ENCODE peak calls at places on chromosomes 16 and 17, in five cellular contexts. One of them, this sample, is unnamed.

GRCh38 chr17:63826468-63827001 is 696 bp upstream of the PSMC5 start:
- DNase-seq in heart right ventricle: no peak
- DNase-seq in adrenal gland: peak
- DNase-seq in osteoblast: peak
- DNase-seq in CD4-positive, alpha-beta T cell: no peak
- DNase-seq in this sample: no peak

GRCh38 chr17:50440172-50440837 is 14.3 kb downstream of the ACSF2 start:
- DNase-seq in CD4-positive, alpha-beta T cell: no peak
- DNase-seq in osteoblast: no peak
- DNase-seq in heart right ventricle: no peak
- DNase-seq in adrenal gland: peak
- DNase-seq in this sample: no peak

GRCh38 chr16:86303787-86304685 is 206.3 kb upstream of the FOXF1 start:
- DNase-seq in osteoblast: no peak
- DNase-seq in heart right ventricle: no peak
- DNase-seq in adrenal gland: peak
- DNase-seq in CD4-positive, alpha-beta T cell: no peak
- DNase-seq in this sample: no peak

GRCh38 chr17:7982666-7983065 is 19.7 kb upstream of the GUCY2D start:
- DNase-seq in adrenal gland: no peak
- DNase-seq in heart right ventricle: no peak
- DNase-seq in CD4-positive, alpha-beta T cell: no peak
- DNase-seq in osteoblast: peak
- DNase-seq in this sample: no peak

GRCh38 chr16:85314633-85315032 is 202.4 kb upstream of the CIBAR2 start:
- DNase-seq in adrenal gland: no peak
- DNase-seq in CD4-positive, alpha-beta T cell: no peak
- DNase-seq in osteoblast: no peak
- DNase-seq in heart right ventricle: no peak
- DNase-seq in this sample: no peak

GRCh38 chr17:50630524-50631194 is 4.0 kb upstream of the ABCC3 start:
- DNase-seq in osteoblast: peak
- DNase-seq in adrenal gland: peak
- DNase-seq in CD4-positive, alpha-beta T cell: peak
- DNase-seq in heart right ventricle: peak
- DNase-seq in this sample: no peak

GRCh38 chr17:10936931-10937330 is 99.0 kb upstream of the PIRT start:
- DNase-seq in osteoblast: no peak
- DNase-seq in CD4-positive, alpha-beta T cell: no peak
- DNase-seq in adrenal gland: no peak
- DNase-seq in heart right ventricle: no peak
- DNase-seq in this sample: no peak

GRCh38 chr16:86931410-86931941 is 353.1 kb downstream of the FOXL1 start:
- DNase-seq in adrenal gland: peak
- DNase-seq in heart right ventricle: peak
- DNase-seq in osteoblast: peak
- DNase-seq in CD4-positive, alpha-beta T cell: no peak
- DNase-seq in this sample: no peak

GRCh38 chr16:7646831-7647230 is 314.2 kb downstream of the RBFOX1 start:
- DNase-seq in heart right ventricle: no peak
- DNase-seq in CD4-positive, alpha-beta T cell: no peak
- DNase-seq in osteoblast: no peak
- DNase-seq in adrenal gland: no peak
- DNase-seq in this sample: no peak

GRCh38 chr17:49388290-49388640 is 26.2 kb upstream of the ZNF652 start:
- DNase-seq in CD4-positive, alpha-beta T cell: no peak
- DNase-seq in heart right ventricle: no peak
- DNase-seq in osteoblast: no peak
- DNase-seq in adrenal gland: no peak
- DNase-seq in this sample: no peak

GRCh38 chr17:14197582-14197981 is 39.1 kb downstream of the CDRT15 start:
- DNase-seq in heart right ventricle: no peak
- DNase-seq in CD4-positive, alpha-beta T cell: peak
- DNase-seq in osteoblast: no peak
- DNase-seq in adrenal gland: no peak
- DNase-seq in this sample: no peak

GRCh38 chr17:38605852-38606645 is at the start of gene SRCIN1:
- DNase-seq in osteoblast: peak
- DNase-seq in adrenal gland: no peak
- DNase-seq in CD4-positive, alpha-beta T cell: peak
- DNase-seq in heart right ventricle: peak
- DNase-seq in this sample: no peak

GRCh38 chr17:17067277-17067676 is 25.0 kb downstream of the MPRIP start:
- DNase-seq in osteoblast: peak
- DNase-seq in heart right ventricle: no peak
- DNase-seq in adrenal gland: peak
- DNase-seq in CD4-positive, alpha-beta T cell: no peak
- DNase-seq in this sample: no peak

GRCh38 chr16:78105517-78105916 is 6.1 kb downstream of the WWOX start:
- DNase-seq in heart right ventricle: no peak
- DNase-seq in CD4-positive, alpha-beta T cell: no peak
- DNase-seq in osteoblast: no peak
- DNase-seq in adrenal gland: no peak
- DNase-seq in this sample: no peak

GRCh38 chr16:30737794-30738648 is 10.2 kb upstream of the PHKG2 start:
- DNase-seq in osteoblast: no peak
- DNase-seq in CD4-positive, alpha-beta T cell: no peak
- DNase-seq in heart right ventricle: no peak
- DNase-seq in adrenal gland: no peak
- DNase-seq in this sample: no peak

GRCh38 chr16:89711601-89712475 is 8.9 kb downstream of the VPS9D1 start:
- DNase-seq in CD4-positive, alpha-beta T cell: peak
- DNase-seq in heart right ventricle: peak
- DNase-seq in adrenal gland: no peak
- DNase-seq in osteoblast: peak
- DNase-seq in this sample: no peak

GRCh38 chr16:22787456-22788189 is 26.3 kb upstream of the HS3ST2 start:
- DNase-seq in CD4-positive, alpha-beta T cell: no peak
- DNase-seq in heart right ventricle: no peak
- DNase-seq in adrenal gland: no peak
- DNase-seq in osteoblast: no peak
- DNase-seq in this sample: peak

GRCh38 chr17:46770818-46771600 is 47.5 kb downstream of the WNT3 start:
- DNase-seq in CD4-positive, alpha-beta T cell: no peak
- DNase-seq in heart right ventricle: peak
- DNase-seq in osteoblast: peak
- DNase-seq in adrenal gland: no peak
- DNase-seq in this sample: no peak

GRCh38 chr17:46772879-46773620 is 45.4 kb downstream of the WNT3 start:
- DNase-seq in CD4-positive, alpha-beta T cell: no peak
- DNase-seq in adrenal gland: no peak
- DNase-seq in heart right ventricle: no peak
- DNase-seq in osteoblast: no peak
- DNase-seq in this sample: no peak

GRCh38 chr17:46770439-46770817 is 48.1 kb downstream of the WNT3 start:
- DNase-seq in adrenal gland: no peak
- DNase-seq in heart right ventricle: no peak
- DNase-seq in CD4-positive, alpha-beta T cell: no peak
- DNase-seq in osteoblast: no peak
- DNase-seq in this sample: no peak

GRCh38 chr17:46772013-46772878 is 46.2 kb downstream of the WNT3 start:
- DNase-seq in CD4-positive, alpha-beta T cell: no peak
- DNase-seq in heart right ventricle: peak
- DNase-seq in adrenal gland: no peak
- DNase-seq in osteoblast: peak
- DNase-seq in this sample: no peak

DNA sequence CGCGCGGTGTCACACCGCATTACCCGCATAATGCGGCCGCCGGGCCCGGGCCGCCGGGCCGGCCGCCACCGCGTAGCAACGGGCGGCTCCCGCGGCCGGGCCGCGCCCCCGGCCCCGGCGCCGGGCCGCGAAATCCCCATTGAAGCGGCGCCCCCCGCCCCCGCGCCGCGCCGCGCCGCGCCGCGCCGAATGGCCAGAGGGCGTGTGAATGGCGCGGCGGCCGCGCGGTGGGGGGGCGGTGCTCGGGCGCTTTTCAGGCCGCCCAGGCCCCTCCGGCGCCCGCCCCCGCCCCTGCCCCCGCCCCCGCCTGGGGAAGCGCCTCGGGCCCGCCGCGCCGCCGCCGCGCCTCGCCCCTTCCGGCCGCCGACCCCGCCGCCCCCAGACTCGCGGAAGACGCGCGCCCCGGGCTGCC is 46.9 kb downstream of the WNT3 start:
- DNase-seq in CD4-positive, alpha-beta T cell: no peak
- DNase-seq in adrenal gland: no peak
- DNase-seq in heart right ventricle: peak
- DNase-seq in osteoblast: peak
- DNase-seq in this sample: no peak
- H3K27ac ChIP-seq in CD4-positive, alpha-beta T cell: no peak
- H3K27ac ChIP-seq in adrenal gland: no peak
- H3K27ac ChIP-seq in heart right ventricle: peak
- H3K27ac ChIP-seq in osteoblast: no peak
- H3K27ac ChIP-seq in this sample: peak

GRCh38 chr16:72947379-72948237 is 100.3 kb downstream of the ZFHX3 start:
- DNase-seq in osteoblast: no peak
- DNase-seq in CD4-positive, alpha-beta T cell: no peak
- DNase-seq in adrenal gland: peak
- DNase-seq in heart right ventricle: no peak
- DNase-seq in this sample: no peak

GRCh38 chr16:72946474-72947194 is 101.3 kb downstream of the ZFHX3 start:
- DNase-seq in CD4-positive, alpha-beta T cell: no peak
- DNase-seq in adrenal gland: peak
- DNase-seq in osteoblast: no peak
- DNase-seq in heart right ventricle: peak
- DNase-seq in this sample: no peak

GRCh38 chr16:72946063-72946462 is 101.9 kb downstream of the ZFHX3 start:
- DNase-seq in heart right ventricle: no peak
- DNase-seq in adrenal gland: no peak
- DNase-seq in CD4-positive, alpha-beta T cell: no peak
- DNase-seq in osteoblast: no peak
- DNase-seq in this sample: no peak

GRCh38 chr16:72945611-72946010 is 102.3 kb downstream of the ZFHX3 start:
- DNase-seq in adrenal gland: no peak
- DNase-seq in osteoblast: no peak
- DNase-seq in heart right ventricle: no peak
- DNase-seq in CD4-positive, alpha-beta T cell: no peak
- DNase-seq in this sample: no peak

DNA sequence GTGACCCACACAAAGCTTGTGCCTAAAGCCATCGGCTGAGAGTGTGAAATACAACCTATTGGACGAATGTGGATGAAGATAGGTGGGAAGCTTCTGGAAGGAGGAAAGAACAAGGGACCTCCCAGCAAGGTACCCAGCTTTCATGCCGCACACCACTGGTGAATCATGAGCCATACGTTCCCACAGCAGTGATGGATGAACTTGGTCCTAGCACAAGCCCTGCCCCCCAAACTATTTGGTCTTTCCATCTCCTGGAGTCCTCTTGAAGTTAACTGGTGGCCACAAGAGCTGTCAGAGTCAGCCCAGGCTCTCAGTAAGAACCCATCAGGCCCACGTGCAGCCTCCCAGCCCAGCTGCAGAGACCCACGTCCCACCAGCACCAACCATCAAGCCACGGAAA is 102.8 kb downstream of the ZFHX3 start:
- DNase-seq in heart right ventricle: no peak
- DNase-seq in osteoblast: no peak
- DNase-seq in adrenal gland: no peak
- DNase-seq in CD4-positive, alpha-beta T cell: no peak
- DNase-seq in this sample: no peak
- H3K27ac ChIP-seq in heart right ventricle: no peak
- H3K27ac ChIP-seq in osteoblast: no peak
- H3K27ac ChIP-seq in adrenal gland: no peak
- H3K27ac ChIP-seq in CD4-positive, alpha-beta T cell: no peak
- H3K27ac ChIP-seq in this sample: no peak

GRCh38 chr17:75181608-75182318 is 996 bp downstream of the SUMO2 start:
- DNase-seq in adrenal gland: peak
- DNase-seq in osteoblast: peak
- DNase-seq in heart right ventricle: no peak
- DNase-seq in CD4-positive, alpha-beta T cell: peak
- DNase-seq in this sample: no peak

GRCh38 chr17:75182569-75183436 is at the start of gene SUMO2:
- DNase-seq in osteoblast: peak
- DNase-seq in heart right ventricle: peak
- DNase-seq in CD4-positive, alpha-beta T cell: peak
- DNase-seq in adrenal gland: peak
- DNase-seq in this sample: peak

GRCh38 chr17:75178453-75178852 is 4.3 kb downstream of the SUMO2 start:
- DNase-seq in heart right ventricle: no peak
- DNase-seq in adrenal gland: no peak
- DNase-seq in CD4-positive, alpha-beta T cell: no peak
- DNase-seq in osteoblast: no peak
- DNase-seq in this sample: no peak

GRCh38 chr17:75182319-75182568 is 515 bp downstream of the SUMO2 start:
- DNase-seq in osteoblast: no peak
- DNase-seq in heart right ventricle: no peak
- DNase-seq in CD4-positive, alpha-beta T cell: no peak
- DNase-seq in adrenal gland: peak
- DNase-seq in this sample: no peak

GRCh38 chr17:75181110-75181509 is 1.6 kb downstream of the SUMO2 start:
- DNase-seq in osteoblast: no peak
- DNase-seq in adrenal gland: no peak
- DNase-seq in CD4-positive, alpha-beta T cell: no peak
- DNase-seq in heart right ventricle: no peak
- DNase-seq in this sample: no peak
- H3K27ac ChIP-seq in osteoblast: peak
- H3K27ac ChIP-seq in adrenal gland: no peak
- H3K27ac ChIP-seq in CD4-positive, alpha-beta T cell: peak
- H3K27ac ChIP-seq in heart right ventricle: peak
- H3K27ac ChIP-seq in this sample: no peak

GRCh38 chr17:81703747-81704654 is 834 bp downstream of the MRPL12 start:
- DNase-seq in osteoblast: peak
- DNase-seq in heart right ventricle: no peak
- DNase-seq in CD4-positive, alpha-beta T cell: no peak
- DNase-seq in adrenal gland: no peak
- DNase-seq in this sample: no peak

GRCh38 chr17:81702934-81703746 is at the start of gene MRPL12:
- DNase-seq in CD4-positive, alpha-beta T cell: peak
- DNase-seq in heart right ventricle: peak
- DNase-seq in adrenal gland: peak
- DNase-seq in osteoblast: peak
- DNase-seq in this sample: peak

GRCh38 chr17:81700353-81701287 is 2.5 kb upstream of the MRPL12 start:
- DNase-seq in heart right ventricle: no peak
- DNase-seq in adrenal gland: no peak
- DNase-seq in CD4-positive, alpha-beta T cell: no peak
- DNase-seq in osteoblast: peak
- DNase-seq in this sample: no peak

GRCh38 chr17:81697261-81698044 is 5.7 kb upstream of the MRPL12 start:
- DNase-seq in adrenal gland: no peak
- DNase-seq in heart right ventricle: no peak
- DNase-seq in CD4-positive, alpha-beta T cell: no peak
- DNase-seq in osteoblast: no peak
- DNase-seq in this sample: no peak

GRCh38 chr17:81701288-81702071 is 1.7 kb upstream of the MRPL12 start:
- DNase-seq in heart right ventricle: no peak
- DNase-seq in osteoblast: peak
- DNase-seq in adrenal gland: no peak
- DNase-seq in CD4-positive, alpha-beta T cell: no peak
- DNase-seq in this sample: no peak
- H3K27ac ChIP-seq in heart right ventricle: no peak
- H3K27ac ChIP-seq in osteoblast: peak
- H3K27ac ChIP-seq in adrenal gland: peak
- H3K27ac ChIP-seq in CD4-positive, alpha-beta T cell: peak
- H3K27ac ChIP-seq in this sample: peak

GRCh38 chr17:3046753-3047152 is 16.7 kb downstream of the OR1D5 start:
- DNase-seq in osteoblast: no peak
- DNase-seq in CD4-positive, alpha-beta T cell: no peak
- DNase-seq in adrenal gland: no peak
- DNase-seq in heart right ventricle: no peak
- DNase-seq in this sample: no peak
- H3K27ac ChIP-seq in osteoblast: no peak
- H3K27ac ChIP-seq in CD4-positive, alpha-beta T cell: no peak
- H3K27ac ChIP-seq in adrenal gland: no peak
- H3K27ac ChIP-seq in heart right ventricle: no peak
- H3K27ac ChIP-seq in this sample: no peak

GRCh38 chr17:2207815-2208515 is 95.6 kb downstream of the SMG6 start:
- DNase-seq in adrenal gland: no peak
- DNase-seq in heart right ventricle: no peak
- DNase-seq in CD4-positive, alpha-beta T cell: no peak
- DNase-seq in osteoblast: peak
- DNase-seq in this sample: no peak
- H3K27ac ChIP-seq in adrenal gland: peak
- H3K27ac ChIP-seq in heart right ventricle: peak
- H3K27ac ChIP-seq in CD4-positive, alpha-beta T cell: no peak
- H3K27ac ChIP-seq in osteoblast: no peak
- H3K27ac ChIP-seq in this sample: peak